ENCODE peak calls at places on chromosome 15, in seven cellular contexts. R is spleen, T is Panc1, W is mammary epithelial cell, L is adrenal gland, K is left ventricle myocardium inferior, J is IMR-90. D is an unnamed sample.

GRCh38 chr15:70866982-70867644 is 13.2 kb upstream of the LARP6 start:
- DNase-seq in J (peak), T (no peak), R (no peak), W (no peak), L (no peak), K (no peak), D (no peak)

GRCh38 chr15:101615414-101615985 is 36.7 kb downstream of the TM2D3 start:
- DNase-seq in K (peak), L (peak), J (no peak), W (no peak), R (no peak), T (no peak), D (no peak)

GRCh38 chr15:94943863-94944262 is 712.5 kb downstream of the MCTP2 start:
- DNase-seq in T (no peak), W (no peak), K (no peak), L (no peak), J (no peak), R (no peak), D (no peak)

GRCh38 chr15:101710806-101711205 is 13.5 kb downstream of the TARS3 start:
- DNase-seq in K (no peak), T (no peak), W (no peak), R (no peak), L (no peak), J (peak), D (no peak)

GRCh38 chr15:69559440-69560215 is 107.0 kb downstream of the RPLP1 start:
- DNase-seq in J (no peak), R (no peak), T (no peak), L (no peak), K (no peak), W (no peak), D (no peak)

GRCh38 chr15:95609096-95609495 is 721.4 kb upstream of the NR2F2 start:
- DNase-seq in L (no peak), T (no peak), W (no peak), K (no peak), R (no peak), J (peak), D (no peak)

GRCh38 chr15:85751731-85752421 is 42.8 kb downstream of the KLHL25 start:
- DNase-seq in R (peak), W (no peak), L (no peak), J (no peak), T (no peak), K (no peak), D (peak)

GRCh38 chr15:85581495-85581894 is 201.1 kb downstream of the AKAP13 start:
- DNase-seq in L (peak), R (peak), T (no peak), J (no peak), K (peak), W (no peak), D (peak)

GRCh38 chr15:43516185-43516584 is 1.2 kb upstream of the MAP1A start:
- DNase-seq in W (no peak), T (no peak), K (peak), R (no peak), L (peak), J (no peak), D (peak)

GRCh38 chr15:43514241-43515057 is 3.0 kb upstream of the MAP1A start:
- DNase-seq in T (no peak), W (no peak), J (peak), L (no peak), R (no peak), K (peak), D (no peak)

GRCh38 chr15:43515731-43516130 is 1.7 kb upstream of the MAP1A start:
- DNase-seq in T (no peak), L (no peak), W (no peak), J (no peak), R (no peak), K (no peak), D (no peak)

GRCh38 chr15:43511012-43511885 is 6.2 kb upstream of the MAP1A start:
- DNase-seq in L (peak), J (no peak), R (no peak), T (no peak), W (no peak), K (no peak), D (no peak)

DNA sequence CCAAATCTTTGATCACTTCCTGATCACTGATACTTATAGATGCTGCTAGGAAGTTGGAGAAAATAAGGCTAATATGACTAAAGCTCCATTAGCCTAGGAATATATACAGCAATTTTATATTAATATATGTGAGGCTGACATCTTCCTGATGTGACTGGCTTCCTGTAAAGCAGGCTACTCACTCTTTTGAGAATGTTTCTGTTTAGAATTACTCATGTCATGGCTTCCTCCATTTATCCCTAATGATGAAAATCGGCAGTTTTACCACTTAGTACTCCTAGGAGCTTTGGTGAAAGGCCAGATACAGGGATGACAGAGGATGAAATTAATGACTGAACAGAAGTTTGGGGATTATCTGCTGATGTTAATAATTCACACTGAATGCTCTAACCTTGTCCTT is 3.9 kb upstream of the MAP1A start:
- DNase-seq in R (no peak), L (no peak), W (no peak), K (no peak), J (peak), T (no peak), D (no peak)
- H3K27ac ChIP-seq in R (no peak), L (no peak), W (no peak), K (peak), J (peak), T (no peak), D (peak)

DNA sequence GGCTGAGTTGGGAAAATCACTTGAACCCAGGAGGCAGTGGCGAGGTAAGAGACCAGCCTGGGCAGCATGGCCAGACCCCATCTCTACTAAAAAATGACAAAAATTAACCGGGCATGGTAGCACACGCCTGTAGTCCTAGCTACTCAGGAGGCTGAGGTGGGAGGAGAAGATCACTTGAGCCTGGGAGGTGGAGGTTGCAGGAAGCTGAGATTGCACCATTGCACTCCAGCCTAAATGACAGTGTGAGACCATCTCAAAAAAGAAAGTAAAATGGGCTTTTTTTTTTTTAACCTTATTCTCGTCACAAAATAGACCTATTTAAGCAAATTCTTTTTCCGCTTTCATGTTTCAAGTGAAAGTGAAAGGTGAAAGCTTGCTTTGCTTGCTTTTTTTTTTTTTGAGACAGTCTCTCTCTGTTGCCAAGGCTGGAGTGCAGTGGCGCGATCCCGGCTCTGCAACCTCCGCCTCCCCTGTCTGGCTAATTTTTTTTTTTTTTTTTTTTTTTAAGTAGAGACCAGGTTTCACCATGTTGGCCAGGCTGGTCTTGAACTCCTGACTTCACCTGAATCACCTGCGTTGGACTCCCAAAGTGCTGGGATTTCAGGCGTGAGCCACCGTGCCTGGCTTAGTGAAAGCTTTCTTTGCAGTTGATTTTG is 3.6 kb downstream of the PDIA3 start:
- DNase-seq in J (no peak), T (no peak), K (no peak), W (no peak), R (peak), L (no peak), D (no peak)
- H3K27ac ChIP-seq in J (no peak), T (no peak), K (peak), W (peak), R (peak), L (peak), D (no peak)

GRCh38 chr15:65027593-65027992 is 1.8 kb downstream of the MTFMT start:
- DNase-seq in L (no peak), R (no peak), T (no peak), J (no peak), K (no peak), W (no peak), D (no peak)

GRCh38 chr15:65028921-65029735 is at the start of gene MTFMT:
- DNase-seq in W (peak), J (peak), L (peak), R (peak), T (no peak), K (peak), D (peak)

GRCh38 chr15:65026756-65027155 is 2.7 kb downstream of the MTFMT start:
- DNase-seq in W (no peak), J (no peak), K (no peak), R (no peak), L (no peak), T (no peak), D (no peak)

GRCh38 chr15:65029736-65030208 is 333 bp upstream of the MTFMT start:
- DNase-seq in T (no peak), R (no peak), L (no peak), J (no peak), K (no peak), W (no peak), D (no peak)

DNA sequence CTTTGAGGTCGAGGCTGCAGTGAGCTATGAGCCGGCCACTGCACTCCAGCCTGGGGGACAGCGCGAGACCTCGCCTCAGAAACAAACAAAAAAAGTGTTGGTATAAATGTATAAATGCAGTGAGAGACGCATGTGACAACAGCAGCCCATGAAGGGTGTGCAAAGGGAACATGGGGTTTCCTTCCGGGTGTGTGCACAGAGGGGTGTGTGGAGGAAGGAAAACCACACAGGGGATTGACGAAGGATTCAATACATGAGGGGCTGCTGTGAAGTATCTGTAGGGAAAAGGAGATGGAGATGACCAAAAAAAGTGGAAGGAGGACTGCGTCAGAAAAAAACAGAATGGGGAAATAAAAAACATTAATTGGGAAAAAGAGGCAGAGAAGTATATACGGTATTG is 1.1 kb downstream of the MTFMT start:
- DNase-seq in T (no peak), R (no peak), L (no peak), K (no peak), W (no peak), J (no peak), D (no peak)
- H3K27ac ChIP-seq in T (peak), R (peak), L (no peak), K (peak), W (no peak), J (no peak), D (no peak)

GRCh38 chr15:35358824-35359223 is 187.1 kb downstream of the DPH6 start:
- DNase-seq in L (no peak), W (no peak), J (no peak), K (no peak), R (peak), T (no peak), D (no peak)

GRCh38 chr15:35362195-35362829 is 183.7 kb downstream of the DPH6 start:
- DNase-seq in R (no peak), L (no peak), T (no peak), J (peak), W (no peak), K (no peak), D (no peak)
- H3K27ac ChIP-seq in R (no peak), L (no peak), T (no peak), J (no peak), W (no peak), K (peak), D (peak)

GRCh38 chr15:25886498-25887140 is 23.5 kb upstream of the ATP10A start:
- DNase-seq in R (no peak), T (no peak), L (no peak), W (no peak), J (no peak), K (no peak), D (no peak)

GRCh38 chr15:25882466-25882865 is 19.3 kb upstream of the ATP10A start:
- DNase-seq in K (no peak), T (no peak), J (peak), W (no peak), L (no peak), R (no peak), D (no peak)

GRCh38 chr15:25883860-25884259 is 20.7 kb upstream of the ATP10A start:
- DNase-seq in J (peak), W (no peak), T (peak), L (no peak), R (no peak), K (no peak), D (no peak)

GRCh38 chr15:25887870-25888269 is 24.7 kb upstream of the ATP10A start:
- DNase-seq in J (no peak), T (no peak), L (no peak), W (no peak), K (no peak), R (no peak), D (no peak)

DNA sequence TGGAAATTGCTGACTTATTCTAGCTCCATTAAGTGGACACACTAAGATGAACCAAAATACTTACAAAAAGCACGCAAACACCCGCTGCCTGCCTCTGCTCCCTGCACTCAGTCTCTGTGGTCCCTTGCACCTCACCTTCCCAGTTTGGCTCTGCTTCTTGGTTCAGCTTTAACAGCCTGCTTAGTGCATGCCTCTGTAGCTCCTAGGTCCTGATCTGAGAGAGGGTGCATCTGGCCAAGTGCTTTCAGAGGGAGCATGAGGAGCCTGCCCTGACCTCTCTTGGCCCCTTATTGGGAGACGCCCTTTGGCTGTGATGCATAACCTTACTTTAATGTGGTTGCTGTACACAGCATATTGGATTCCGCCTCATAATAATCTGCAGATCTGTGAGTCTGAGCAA is 21.2 kb upstream of the ATP10A start:
- DNase-seq in J (no peak), R (no peak), L (no peak), T (no peak), W (no peak), K (no peak), D (no peak)
- H3K27ac ChIP-seq in J (peak), R (no peak), L (no peak), T (no peak), W (no peak), K (no peak), D (no peak)

DNA sequence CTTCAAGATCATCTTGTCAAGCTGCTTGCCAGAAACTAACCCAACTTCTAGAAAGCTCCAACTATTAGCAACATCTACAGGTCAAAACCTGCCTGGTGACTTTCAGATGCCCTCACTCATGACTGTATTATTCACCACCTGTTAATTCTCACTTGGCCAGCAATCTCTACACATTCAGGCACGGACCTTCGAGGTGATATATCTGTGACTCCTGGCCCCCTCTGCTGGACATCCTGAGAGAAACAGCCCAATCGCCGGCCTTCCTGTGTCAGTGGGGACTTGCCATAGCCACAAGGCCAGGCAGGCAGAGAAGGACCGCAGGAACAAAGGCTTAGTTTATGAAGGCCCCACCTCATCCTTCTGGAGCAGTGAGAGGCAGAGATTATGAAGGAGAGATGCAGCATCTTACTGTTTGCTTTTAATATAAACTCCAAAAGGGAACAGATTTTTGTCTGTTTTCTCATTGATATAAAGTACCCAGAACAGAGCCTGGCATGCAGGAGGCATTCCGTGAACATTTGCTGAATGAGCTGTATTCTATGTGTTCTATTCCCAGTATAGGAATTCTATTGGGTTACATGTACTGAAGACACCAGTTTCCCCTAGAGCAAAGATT is 24.4 kb upstream of the OCA2 start:
- DNase-seq in T (peak), L (peak), W (peak), K (peak), R (no peak), J (peak), D (no peak)
- H3K27ac ChIP-seq in T (no peak), L (no peak), W (peak), K (no peak), R (no peak), J (no peak), D (no peak)

DNA sequence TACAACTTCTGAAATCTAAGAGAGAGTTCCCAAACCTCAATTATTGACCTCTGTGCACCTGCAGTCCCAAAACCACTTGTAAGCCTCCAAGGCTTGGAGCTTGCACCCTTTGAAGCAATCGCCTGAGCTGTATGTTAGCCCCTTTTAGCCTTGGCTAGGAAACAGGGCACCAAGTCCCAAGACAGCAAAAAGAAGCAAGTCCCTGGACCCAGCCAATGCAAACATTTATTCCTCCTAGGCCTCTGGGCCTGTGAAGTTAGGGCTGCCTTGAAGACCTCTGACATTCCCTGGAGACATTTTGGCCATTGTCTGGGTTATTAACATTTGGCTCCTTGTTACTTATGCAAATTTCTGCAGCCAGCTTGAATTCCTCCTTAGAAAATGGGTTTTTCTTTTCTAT is 26.9 kb upstream of the ARRDC4 start:
- DNase-seq in K (no peak), R (no peak), L (no peak), T (no peak), J (no peak), W (no peak), D (no peak)
- H3K27ac ChIP-seq in K (no peak), R (no peak), L (no peak), T (no peak), J (no peak), W (no peak), D (no peak)

DNA sequence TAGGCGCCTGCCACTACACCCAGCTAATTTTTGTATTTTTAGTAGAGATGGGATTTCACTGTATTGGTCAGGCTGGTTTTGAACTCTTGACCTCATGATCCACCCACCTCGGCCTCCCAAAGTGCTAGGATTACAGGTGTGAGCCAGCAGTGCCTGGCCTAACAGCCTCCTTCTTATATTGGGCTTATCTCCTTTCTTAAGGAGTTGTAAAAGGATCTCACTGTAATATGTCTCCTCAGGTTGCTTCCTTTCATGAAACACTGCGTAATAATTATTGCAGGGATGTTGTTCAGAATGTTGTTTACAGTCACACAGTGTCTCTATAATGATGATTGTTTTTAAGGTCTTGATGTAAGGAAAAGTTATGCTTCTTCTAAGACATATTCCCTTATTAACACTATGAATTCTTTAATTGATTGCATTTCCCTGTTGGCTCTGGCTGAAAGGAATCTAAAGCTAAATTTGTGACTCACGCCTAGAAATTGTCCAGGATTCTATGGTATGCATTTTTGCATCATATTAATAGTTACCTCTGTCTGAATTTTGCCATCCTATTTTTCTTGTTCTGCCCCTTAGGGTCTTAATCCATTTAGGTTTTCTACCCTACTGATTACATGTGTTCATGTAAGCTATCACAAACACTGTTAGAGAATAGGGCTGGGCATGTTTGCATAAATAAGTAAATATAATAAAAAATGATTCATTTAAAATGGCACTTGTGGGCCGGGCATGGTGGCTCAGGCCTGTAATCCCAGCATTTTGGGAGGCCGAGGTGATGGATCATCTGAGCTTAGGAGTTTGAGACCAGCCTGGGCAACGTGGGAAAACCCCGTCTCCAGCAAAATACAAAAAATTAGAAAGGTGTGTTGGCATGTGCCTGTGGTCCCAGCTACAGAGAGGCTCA is 24.5 kb upstream of the RNF111 start:
- DNase-seq in W (no peak), K (no peak), J (no peak), R (no peak), T (no peak), L (no peak), D (no peak)
- H3K27ac ChIP-seq in W (no peak), K (no peak), J (peak), R (no peak), T (no peak), L (no peak), D (no peak)

DNA sequence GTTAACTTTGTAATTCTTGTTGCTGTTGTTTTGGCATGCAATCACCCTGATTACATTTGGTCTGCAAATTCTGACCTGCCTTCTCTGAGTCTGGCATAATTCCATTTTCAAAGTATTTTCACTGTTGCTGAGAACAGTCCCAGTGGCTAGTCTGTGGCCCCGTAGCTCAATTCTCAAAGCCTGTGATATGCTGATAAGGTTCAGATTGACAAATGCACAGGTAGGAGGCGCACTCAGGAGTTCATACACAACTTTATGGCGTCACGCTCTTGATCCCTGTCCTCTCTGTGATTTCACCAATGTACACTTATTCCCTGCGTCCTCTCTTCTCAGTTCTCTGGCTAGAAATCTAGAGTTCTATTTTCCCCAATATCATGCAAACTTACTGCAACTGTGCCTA is 376.6 kb upstream of the SLCO3A1 start:
- DNase-seq in J (no peak), K (no peak), T (no peak), R (no peak), L (no peak), W (no peak), D (no peak)
- H3K27ac ChIP-seq in J (no peak), K (no peak), T (no peak), R (no peak), L (no peak), W (no peak), D (no peak)